ENCODE peak calls at places on chromosomes 16 and 17, in ten cellular contexts. Y is CD8-positive, alpha-beta memory T cell; Z is GM23338; O is AG20443; B is stimulated activated CD4-positive, alpha-beta T cell treated with anti-CD3 and anti-CD28 coated beads, Interleukin-2, amount 100 ng/mL, for 24 hours; X is endothelial cell; H is iris pigment epithelial cell; D is activated T-helper 1 cell treated with anti-CD3 and anti-CD28 coated beads, Interleukin-2, amount 50 U/mL, for 16 hours; K is AG08396; W is NCI-H774. C is an unnamed sample.

GRCh38 chr17:80783461-80783860 is 208.2 kb upstream of the CHMP6 start:
- DNase-seq in Y (no peak), Z (no peak), O (no peak), B (no peak), X (no peak), H (no peak), D (no peak), K (no peak), W (no peak), C (no peak)

GRCh38 chr17:77428020-77428781 is 287.4 kb downstream of the SEC14L1 start:
- DNase-seq in Y (no peak), Z (no peak), O (no peak), B (no peak), X (no peak), H (no peak), D (no peak), K (no peak), W (no peak), C (no peak)

GRCh38 chr16:48491517-48491916 is 106.3 kb upstream of the SIAH1 start:
- DNase-seq in Y (no peak), Z (no peak), O (peak; percentile 47), B (no peak), X (no peak), H (peak; percentile 67), D (no peak), K (no peak), W (no peak), C (peak; percentile 77)

GRCh38 chr16:16062023-16062932 is 112.9 kb downstream of the ABCC1 start:
- DNase-seq in Y (peak; percentile 8), Z (peak; percentile 50), O (no peak), B (no peak), X (no peak), H (no peak), D (no peak), K (peak; percentile 15), W (no peak), C (peak; percentile 26)

GRCh38 chr17:58308173-58308984 is 20.2 kb downstream of the TSPOAP1 start:
- DNase-seq in Y (no peak), Z (peak; percentile 86), O (no peak), B (no peak), X (peak; percentile 68), H (no peak), D (no peak), K (no peak), W (no peak), C (no peak)

GRCh38 chr17:43309505-43310329 is 75.9 kb upstream of the RNU2-1 start:
- DNase-seq in Y (no peak), Z (no peak), O (no peak), B (no peak), X (no peak), H (no peak), D (no peak), K (no peak), W (no peak), C (no peak)

GRCh38 chr16:86710602-86710950 is 132.2 kb downstream of the FOXL1 start:
- DNase-seq in Y (no peak), Z (no peak), O (no peak), B (no peak), X (no peak), H (no peak), D (no peak), K (no peak), W (no peak), C (no peak)

GRCh38 chr17:9693755-9694154 is 48.4 kb downstream of the USP43 start:
- DNase-seq in Y (no peak), Z (no peak), O (no peak), B (no peak), X (no peak), H (no peak), D (no peak), K (no peak), W (no peak), C (no peak)

GRCh38 chr16:78461496-78461938 is 362.1 kb downstream of the WWOX start:
- DNase-seq in Y (no peak), Z (no peak), O (no peak), B (no peak), X (no peak), H (no peak), D (no peak), K (no peak), W (no peak), C (peak; percentile 60)

GRCh38 chr17:4518901-4519300 is 20.2 kb downstream of the SPNS2 start:
- DNase-seq in Y (no peak), Z (no peak), O (no peak), B (no peak), X (no peak), H (no peak), D (no peak), K (no peak), W (no peak), C (no peak)

GRCh38 chr17:17696871-17697633 is 15.8 kb downstream of the RAI1 start:
- DNase-seq in Y (no peak), Z (no peak), O (no peak), B (no peak), X (no peak), H (no peak), D (no peak), K (no peak), W (no peak), C (no peak)

GRCh38 chr16:85554114-85554790 is 58.9 kb upstream of the GSE1 start:
- DNase-seq in Y (peak; percentile 63), Z (peak; percentile 61), O (peak; percentile 83), B (peak; percentile 77), X (no peak), H (peak; percentile 86), D (peak; percentile 42), K (peak; percentile 86), W (no peak), C (peak; percentile 93)

GRCh38 chr17:67531291-67531690 is 154.2 kb downstream of the PITPNC1 start:
- DNase-seq in Y (no peak), Z (peak; percentile 53), O (peak; percentile 45), B (no peak), X (no peak), H (no peak), D (no peak), K (no peak), W (peak; percentile 20), C (peak; percentile 45)

GRCh38 chr17:76997981-76998531 is 129.9 kb downstream of the MGAT5B start:
- DNase-seq in Y (peak; percentile 77), Z (no peak), O (no peak), B (peak; percentile 22), X (no peak), H (no peak), D (no peak), K (no peak), W (no peak), C (no peak)

GRCh38 chr16:11333696-11334095 is 11.6 kb upstream of the RMI2 start:
- DNase-seq in Y (no peak), Z (no peak), O (no peak), B (no peak), X (no peak), H (no peak), D (no peak), K (no peak), W (no peak), C (peak; percentile 90)

GRCh38 chr17:47830991-47831933 is at the start of the genes LRRC46 and MRPL10:
- DNase-seq in Y (peak; percentile 91), Z (peak; percentile 98), O (peak; percentile 100), B (peak; percentile 95), X (peak; percentile 94), H (peak; percentile 92), D (peak; percentile 87), K (peak; percentile 99), W (peak; percentile 97), C (peak; percentile 94)